ENCODE peak calls at places on chromosomes 13 and 19, in four cellular contexts. V is bronchial epithelial cell, S is fibroblast of lung, N is brain microvascular endothelial cell. A is an unnamed sample.

GRCh38 chr13:81929988-81930387 is 1589.1 kb upstream of the SPRY2 start:
- DNase-seq in V (peak; percentile 31), N (no peak), S (peak; percentile 6), A (no peak)

GRCh38 chr13:110195547-110196485 is 111.1 kb downstream of the COL4A1 start:
- DNase-seq in N (no peak), V (no peak), S (no peak), A (no peak)

GRCh38 chr13:32362574-32362973 is 47.3 kb downstream of the BRCA2 start:
- DNase-seq in S (no peak), V (no peak), N (no peak), A (no peak)

GRCh38 chr13:107842562-107843180 is 372.7 kb downstream of the LIG4 start:
- DNase-seq in N (no peak), S (peak; percentile 80), V (peak; percentile 5), A (no peak)

GRCh38 chr13:68369739-68370138 is 1139.6 kb upstream of the PCDH9 start:
- DNase-seq in V (peak; percentile 10), S (peak; percentile 63), N (peak; percentile 0), A (no peak)

GRCh38 chr19:531753-532571 is at the start of gene CDC34:
- DNase-seq in V (no peak), S (no peak), N (no peak), A (no peak)

GRCh38 chr19:10001899-10002298 is 8.4 kb downstream of the COL5A3 start:
- DNase-seq in V (no peak), S (no peak), N (no peak), A (no peak)

GRCh38 chr13:80297094-80297493 is 43.8 kb downstream of the SPRY2 start:
- DNase-seq in N (no peak), S (no peak), V (no peak), A (no peak)

GRCh38 chr19:51163257-51163656 is 21.2 kb downstream of the SIGLEC7 start:
- DNase-seq in N (no peak), S (no peak), V (peak; percentile 42), A (peak; percentile 40)

GRCh38 chr13:29165840-29166239 is 345.7 kb downstream of the MTUS2 start:
- DNase-seq in V (no peak), N (no peak), S (peak; percentile 5), A (peak; percentile 5)

GRCh38 chr13:20134732-20135131 is 26.1 kb downstream of the GJA3 start:
- DNase-seq in N (no peak), S (no peak), V (no peak), A (no peak)

GRCh38 chr13:20137875-20138274 is 23.0 kb downstream of the GJA3 start:
- DNase-seq in S (no peak), V (no peak), N (no peak), A (no peak)

GRCh38 chr13:20140487-20140886 is 20.4 kb downstream of the GJA3 start:
- DNase-seq in S (no peak), V (no peak), N (no peak), A (no peak)

GRCh38 chr13:20141238-20142018 is 19.4 kb downstream of the GJA3 start:
- DNase-seq in S (no peak), V (no peak), N (no peak), A (no peak)

GRCh38 chr13:20136781-20137703 is 23.8 kb downstream of the GJA3 start:
- DNase-seq in S (peak; percentile 9), V (no peak), N (no peak), A (peak; percentile 48)
- TF ChIP-seq CTCF in S (peak; percentile 38), V (peak; percentile 78), N (peak; percentile 67), A (peak; percentile 24)

GRCh38 chr19:19226204-19226603 is 14.4 kb downstream of the NCAN start:
- DNase-seq in S (no peak), V (no peak), N (no peak), A (no peak)

GRCh38 chr19:19223636-19224035 is 11.9 kb downstream of the NCAN start:
- DNase-seq in S (no peak), N (no peak), V (no peak), A (no peak)

GRCh38 chr19:19224150-19224851 is 12.5 kb downstream of the NCAN start:
- DNase-seq in N (no peak), S (no peak), V (no peak), A (no peak)

GRCh38 chr19:19226663-19227062 is 14.9 kb downstream of the NCAN start:
- DNase-seq in N (no peak), V (no peak), S (no peak), A (no peak)

DNA sequence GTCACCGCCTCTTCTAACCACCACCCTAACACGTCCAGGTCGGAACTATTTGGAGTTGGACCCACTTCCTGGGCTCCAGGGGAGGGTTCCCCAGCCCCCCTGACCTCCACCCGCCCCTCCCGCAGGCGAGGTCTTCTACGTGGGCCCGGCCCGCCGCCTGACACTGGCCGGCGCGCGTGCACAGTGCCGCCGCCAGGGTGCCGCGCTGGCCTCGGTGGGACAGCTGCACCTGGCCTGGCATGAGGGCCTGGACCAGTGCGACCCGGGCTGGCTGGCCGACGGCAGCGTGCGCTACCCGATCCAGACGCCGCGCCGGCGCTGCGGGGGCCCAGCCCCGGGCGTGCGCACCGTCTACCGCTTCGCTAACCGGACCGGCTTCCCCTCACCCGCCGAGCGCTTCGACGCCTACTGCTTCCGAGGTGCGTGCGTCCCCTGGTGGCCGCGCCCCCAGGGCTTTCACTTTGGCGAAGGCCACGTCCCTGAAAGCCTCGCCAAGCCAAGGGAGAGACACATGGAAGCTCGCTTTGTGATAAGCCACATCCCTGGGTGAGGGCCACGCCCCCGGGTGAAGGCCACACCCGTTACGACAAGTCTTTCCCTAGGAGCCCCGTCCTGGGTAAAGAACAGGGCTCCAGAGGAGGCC is 13.2 kb downstream of the NCAN start:
- DNase-seq in N (peak; percentile 45), S (no peak), V (peak; percentile 45), A (peak; percentile 78)
- H3K4me3 ChIP-seq in N (no peak overlapping the region), S (peak overlapping the region; percentile 28), V (peak overlapping the region; percentile 4), A (peak overlapping the region; percentile 25)

GRCh38 chr19:18425515-18426415 is 6.6 kb downstream of the SSBP4 start:
- DNase-seq in N (peak; percentile 52), V (no peak), S (peak; percentile 70), A (no peak)
- TF ChIP-seq CTCF in N (peak; percentile 23), V (peak; percentile 1), S (no peak), A (no peak)

GRCh38 chr19:41957838-41958366 is 1.2 kb downstream of the RABAC1 start:
- DNase-seq in N (peak; percentile 73), S (peak; percentile 81), V (peak; percentile 81), A (peak; percentile 86)
- H3K4me3 ChIP-seq in N (peak overlapping the region; percentile 90), S (peak overlapping the region; percentile 99), V (no peak overlapping the region), A (peak overlapping the region; percentile 85)

GRCh38 chr13:101916108-101916757 is 463.8 kb downstream of the ITGBL1 start:
- DNase-seq in S (peak; percentile 14), V (no peak), N (peak; percentile 4), A (no peak)
- TF ChIP-seq CTCF in S (peak; percentile 6), V (peak; percentile 10), N (peak; percentile 72), A (no peak)

DNA sequence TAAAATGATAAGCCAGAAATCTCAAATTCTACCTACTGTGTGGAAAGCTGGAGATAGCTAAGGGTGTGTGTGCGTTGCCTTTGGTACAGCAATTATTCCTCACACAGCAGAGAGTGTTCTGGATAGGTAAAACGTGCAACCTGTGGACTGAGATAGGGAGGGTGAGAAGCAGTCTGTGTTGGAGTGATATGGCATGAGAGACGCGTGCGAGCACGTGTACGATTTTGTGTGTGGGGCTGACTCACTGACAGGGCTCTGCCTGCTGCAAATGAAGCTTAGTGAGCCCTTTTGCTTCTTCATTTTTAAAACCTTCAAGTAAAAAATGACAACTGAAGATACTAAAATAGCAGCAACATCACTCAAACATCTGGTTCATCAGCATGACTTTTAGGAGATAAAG is 35.7 kb upstream of the SLC10A2 start:
- DNase-seq in V (no peak), S (no peak), N (no peak), A (no peak)
- H3K4me3 ChIP-seq in V (no peak overlapping the region), S (no peak overlapping the region), N (no peak overlapping the region), A (no peak overlapping the region)

DNA sequence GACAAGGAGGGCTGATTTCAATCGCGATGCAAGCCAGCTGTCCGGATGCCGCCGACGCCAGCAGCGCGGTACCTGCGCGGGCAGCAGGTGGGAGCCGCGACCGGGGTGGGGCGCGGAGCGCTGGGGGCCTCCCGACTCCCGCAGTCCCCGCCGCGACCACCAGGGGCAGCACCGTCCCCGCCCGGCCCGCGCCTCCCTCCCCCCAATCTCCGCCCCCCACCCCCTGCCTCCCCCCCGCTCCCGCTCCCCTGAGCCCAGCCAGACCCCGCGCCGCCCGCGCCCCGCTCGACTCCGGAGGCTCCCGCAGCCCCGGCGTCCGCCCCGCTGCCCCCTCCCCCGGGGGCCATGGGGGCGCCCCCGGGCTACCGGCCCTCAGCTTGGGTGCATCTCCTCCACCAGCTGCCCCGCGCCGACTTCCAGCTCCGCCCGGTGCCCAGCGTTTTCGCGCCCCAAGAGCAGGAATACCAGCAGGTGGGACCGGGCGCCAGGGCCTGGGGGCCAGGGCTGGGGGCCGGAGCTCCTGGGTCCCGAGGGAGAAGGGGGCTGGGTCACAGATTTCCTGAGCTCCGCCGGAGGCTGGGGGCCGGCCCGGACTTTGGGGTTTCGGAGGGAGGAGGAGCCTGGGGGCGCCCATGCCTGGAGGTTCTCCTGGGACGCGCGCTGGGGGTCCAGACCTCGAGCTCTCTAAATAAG is at the start of gene TTYH1:
- DNase-seq in S (no peak), V (no peak), N (no peak), A (no peak)
- TF ChIP-seq CTCF in S (no peak), V (no peak), N (peak; percentile 21), A (peak; percentile 13)